ENCODE peak calls at places on chromosome 9, in four cellular contexts. C, G, V and K are unnamed samples.

GRCh38 chr9:137062384-137062783 is 8.0 kb downstream of the SAPCD2 start:
- DNase-seq in V (no peak), G (no peak), C (no peak), K (no peak)

GRCh38 chr9:81729141-81729540 is 39.8 kb upstream of the TLE1 start:
- DNase-seq in G (no peak), V (no peak), C (no peak), K (no peak)

GRCh38 chr9:85402541-85402940 is 339.2 kb downstream of the AGTPBP1 start:
- DNase-seq in C (no peak), G (no peak), V (no peak), K (no peak)

GRCh38 chr9:130451509-130452388 is 7.0 kb downstream of the ASS1 start:
- DNase-seq in C (no peak), G (peak; percentile 83), V (peak; percentile 81), K (peak; percentile 87)

GRCh38 chr9:71774917-71775316 is 6.6 kb upstream of the CEMIP2 start:
- DNase-seq in V (no peak), G (no peak), C (peak; percentile 34), K (no peak)

GRCh38 chr9:82332774-82333152 is 344.2 kb downstream of the SPATA31D1 start:
- DNase-seq in G (no peak), C (no peak), V (no peak), K (no peak)

GRCh38 chr9:36051317-36051716 is 14.6 kb downstream of the RECK start:
- DNase-seq in G (no peak), C (no peak), V (no peak), K (no peak)

GRCh38 chr9:74948897-74949296 is 3.8 kb downstream of the C9orf40 start:
- DNase-seq in G (no peak), C (no peak), V (no peak), K (no peak)

GRCh38 chr9:86909388-86909787 is 37.9 kb downstream of the GAS1 start:
- DNase-seq in C (no peak), G (no peak), V (no peak), K (no peak)

GRCh38 chr9:17018001-17018491 is 116.8 kb upstream of the CNTLN start:
- DNase-seq in C (no peak), G (peak; percentile 66), V (no peak), K (no peak)

GRCh38 chr9:134378901-134379338 is 52.7 kb downstream of the RXRA start:
- DNase-seq in G (no peak), V (peak; percentile 58), C (no peak), K (peak; percentile 67)

GRCh38 chr9:97711223-97711626 is 14.1 kb upstream of the XPA start:
- DNase-seq in G (no peak), V (no peak), C (no peak), K (no peak)

GRCh38 chr9:92173318-92173717 is 58.1 kb upstream of the SPTLC1 start:
- DNase-seq in G (no peak), V (no peak), C (no peak), K (no peak)

GRCh38 chr9:127015926-127016512 is 101.4 kb downstream of the RALGPS1 start:
- DNase-seq in V (no peak), G (no peak), C (no peak), K (no peak)

GRCh38 chr9:70962761-70963445 is 158.5 kb downstream of the TRPM3 start:
- DNase-seq in G (no peak), C (no peak), V (no peak), K (no peak)

GRCh38 chr9:81892440-81892839 is 35.8 kb upstream of the SPATA31D4 start:
- DNase-seq in G (no peak), V (no peak), C (no peak), K (no peak)

GRCh38 chr9:117821943-117822342 is 117.7 kb downstream of the TLR4 start:
- DNase-seq in G (no peak), V (no peak), C (no peak), K (no peak)

GRCh38 chr9:6910032-6910431 is 152.3 kb downstream of the KDM4C start:
- DNase-seq in V (peak; percentile 22), G (no peak), C (no peak), K (no peak)

GRCh38 chr9:89022071-89022721 is 30.9 kb downstream of the S1PR3 start:
- DNase-seq in G (no peak), C (peak; percentile 77), V (no peak), K (no peak)

GRCh38 chr9:87099383-87099782 is 152.1 kb upstream of the GAS1 start:
- DNase-seq in C (no peak), G (no peak), V (no peak), K (no peak)

GRCh38 chr9:129886226-129887174 is 51.2 kb downstream of the USP20 start:
- DNase-seq in G (no peak), C (no peak), V (no peak), K (peak; percentile 52)

GRCh38 chr9:119322137-119322695 is 47.0 kb downstream of the BRINP1 start:
- DNase-seq in C (no peak), G (no peak), V (no peak), K (no peak)

GRCh38 chr9:92373167-92373566 is 31.2 kb downstream of the OGN start:
- DNase-seq in V (no peak), C (no peak), G (no peak), K (no peak)

GRCh38 chr9:121484659-121485446 is 14.8 kb downstream of the GGTA1 start:
- DNase-seq in C (no peak), V (no peak), G (no peak), K (no peak)

GRCh38 chr9:15697459-15697858 is 144.6 kb downstream of the CCDC171 start:
- DNase-seq in G (no peak), C (no peak), V (no peak), K (no peak)

GRCh38 chr9:113155911-113156559 is 5.2 kb downstream of the SLC31A2 start:
- DNase-seq in C (no peak), G (no peak), V (no peak), K (peak; percentile 26)

GRCh38 chr9:73719660-73720059 is 568.0 kb downstream of the ANXA1 start:
- DNase-seq in V (no peak), G (no peak), C (no peak), K (no peak)

GRCh38 chr9:7011395-7012067 is 253.8 kb downstream of the KDM4C start:
- DNase-seq in G (no peak), V (no peak), C (no peak), K (no peak)

GRCh38 chr9:19154135-19154612 is 26.9 kb upstream of the PLIN2 start:
- DNase-seq in V (no peak), C (no peak), G (peak; percentile 77), K (no peak)

GRCh38 chr9:16535555-16535954 is 334.9 kb downstream of the BNC2 start:
- DNase-seq in C (no peak), G (no peak), V (no peak), K (no peak)

GRCh38 chr9:76713371-76713770 is 50.9 kb upstream of the PCA3 start:
- DNase-seq in G (no peak), C (no peak), V (no peak), K (no peak)
- TF ChIP-seq POLR2AphosphoS5 in G (no peak), C (no peak), V (no peak), K (no peak)

GRCh38 chr9:26946753-26947727 is at the start of gene PLAA:
- DNase-seq in G (peak; percentile 93), V (peak; percentile 90), C (peak; percentile 97), K (peak; percentile 91)
- TF ChIP-seq EP300 in G (no peak), V (no peak), C (no peak), K (no peak)

DNA sequence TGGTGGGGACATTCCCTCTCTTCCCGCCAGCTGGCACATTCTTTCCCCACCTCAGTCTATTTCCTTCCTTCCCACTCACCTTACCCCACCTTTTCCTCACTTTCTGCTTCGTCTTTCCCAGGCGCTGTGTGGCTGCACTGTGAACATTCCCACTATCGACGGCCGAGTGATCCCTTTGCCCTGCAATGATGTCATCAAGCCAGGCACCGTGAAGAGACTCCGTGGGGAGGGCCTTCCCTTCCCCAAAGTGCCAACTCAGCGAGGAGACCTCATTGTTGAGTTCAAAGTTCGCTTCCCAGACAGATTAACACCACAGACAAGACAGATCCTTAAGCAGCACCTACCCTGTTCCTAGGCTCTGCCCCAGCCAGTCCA is 7.3 kb downstream of the DNAJB5 start:
- DNase-seq in V (no peak), G (no peak), C (peak; percentile 34), K (no peak)
- H3K4me1 ChIP-seq in V (peaks cover 30% of the 10 kb centered on the region), G (peaks cover 54% of the 10 kb centered on the region), C (peaks cover 73% of the 10 kb centered on the region), K (peaks cover 40% of the 10 kb centered on the region)

DNA sequence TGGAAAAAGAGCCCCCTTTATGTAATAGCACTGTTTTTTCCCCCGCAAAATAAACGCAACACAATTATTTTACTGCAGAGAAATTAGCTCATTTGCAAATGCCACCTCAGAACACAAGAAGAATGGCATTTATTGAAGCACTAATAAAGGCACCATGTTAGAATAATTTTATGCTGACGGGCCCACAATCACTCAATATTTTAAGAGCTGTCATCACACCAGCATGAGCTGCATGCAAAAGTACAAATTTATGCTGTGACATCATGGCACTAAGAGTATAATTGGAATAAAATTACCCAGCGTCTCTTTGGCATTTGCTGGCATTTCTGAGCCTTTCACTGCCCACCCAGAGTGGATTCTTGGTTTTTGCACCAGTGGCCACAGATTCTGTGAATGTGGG is 364.6 kb downstream of the TLE4 start:
- DNase-seq in G (no peak), V (no peak), C (no peak), K (no peak)
- TF ChIP-seq POLR2AphosphoS5 in G (no peak), V (no peak), C (no peak), K (no peak)

GRCh38 chr9:91100878-91101450 is 260.8 kb downstream of the AUH start:
- DNase-seq in G (peak; percentile 86), V (no peak), C (no peak), K (peak; percentile 21)
- TF ChIP-seq EP300 in G (no peak), V (no peak), C (no peak), K (no peak)